ENCODE peak calls at places on chromosomes 3 and 15, in ten cellular contexts. K is NCI-H82; T is NCI-H1105; Z is progenitor cell of endocrine pancreas; B is ACHN; N is sciatic nerve; W is stimulated activated CD8-positive, alpha-beta memory T cell treated with anti-CD3 and anti-CD28 coated beads, Interleukin-15, amount 100 ng/mL, for 4 hours; V is cardiac fibroblast; F is activated T-helper 9 cell treated with anti-CD3 and anti-CD28 coated beads, Interleukin-2, amount 50 U/mL, for 16 hours; A is Peyer's patch. L is an unnamed sample.

GRCh38 chr3:195532345-195532744 is 10.8 kb downstream of the PPP1R2 start:
- DNase-seq in K (no peak), T (no peak), Z (no peak), B (no peak), N (no peak), W (no peak), V (no peak), F (no peak), A (no peak), L (no peak)

GRCh38 chr3:194434503-194434902 is 35.4 kb upstream of the GP5 start:
- DNase-seq in K (no peak), T (no peak), Z (no peak), B (no peak), N (no peak), W (no peak), V (no peak), F (no peak), A (no peak), L (no peak)

GRCh38 chr3:123783811-123784210 is 100.3 kb downstream of the MYLK start:
- DNase-seq in K (no peak), T (no peak), Z (no peak), B (no peak), N (no peak), W (no peak), V (no peak), F (no peak), A (no peak), L (peak; percentile 66)

GRCh38 chr3:71872256-71872655 is 87.3 kb upstream of the PROK2 start:
- DNase-seq in K (no peak), T (no peak), Z (no peak), B (no peak), N (no peak), W (no peak), V (no peak), F (no peak), A (no peak), L (no peak)

GRCh38 chr3:105927720-105928119 is 58.9 kb upstream of the CBLB start:
- DNase-seq in K (no peak), T (no peak), Z (no peak), B (no peak), N (no peak), W (no peak), V (no peak), F (no peak), A (no peak), L (no peak)

GRCh38 chr3:46325645-46326300 is 28.1 kb upstream of the CCR2 start:
- DNase-seq in K (no peak), T (no peak), Z (no peak), B (no peak), N (no peak), W (no peak), V (no peak), F (no peak), A (no peak), L (no peak)

GRCh38 chr3:4793311-4793710 is 185.9 kb upstream of the BHLHE40 start:
- DNase-seq in K (no peak), T (no peak), Z (no peak), B (no peak), N (no peak), W (no peak), V (no peak), F (no peak), A (no peak), L (no peak)

GRCh38 chr15:70611286-70611685 is 152.1 kb downstream of the UACA start:
- DNase-seq in K (no peak), T (no peak), Z (no peak), B (no peak), N (no peak), W (no peak), V (no peak), F (no peak), A (no peak), L (no peak)

GRCh38 chr15:52078197-52078875 is 34.2 kb downstream of the BCL2L10 start:
- DNase-seq in K (no peak), T (no peak), Z (no peak), B (no peak), N (no peak), W (no peak), V (no peak), F (no peak), A (peak; percentile 61), L (no peak)

GRCh38 chr3:129276385-129276784 is 2.3 kb upstream of the HMCES start:
- DNase-seq in K (no peak), T (no peak), Z (no peak), B (no peak), N (no peak), W (no peak), V (no peak), F (no peak), A (no peak), L (no peak)

GRCh38 chr3:32457971-32458471 is 44.6 kb downstream of the CMTM6 start:
- DNase-seq in K (no peak), T (no peak), Z (no peak), B (no peak), N (no peak), W (no peak), V (no peak), F (peak; percentile 39), A (no peak), L (no peak)

L was measured in left colon.